ENCODE peak calls at places on chromosomes 11 and 22, in eight cellular contexts. R is naive thymus-derived CD4-positive, alpha-beta T cell; L is type B pancreatic cell; J is posterior vena cava; I is mucosa of gallbladder; Q is activated CD8-positive, alpha-beta memory T cell treated with anti-CD3 and anti-CD28 coated beads for 48 hours; K is HAP-1; F is NCI-H774. E is an unnamed sample.

GRCh38 chr22:31343235-31344191 is 2.6 kb downstream of the PATZ1 start:
- DNase-seq in R (peak), L (peak), J (no peak), I (peak), Q (peak), K (peak), F (peak), E (peak)

GRCh38 chr11:1231396-1232327 is 8.8 kb downstream of the MUC5B start:
- DNase-seq in R (no peak), L (no peak), J (peak), I (no peak), Q (no peak), K (no peak), F (no peak), E (no peak)

GRCh38 chr11:2294340-2295290 is 7.1 kb downstream of the C11orf21 start:
- DNase-seq in R (no peak), L (peak), J (peak), I (peak), Q (no peak), K (no peak), F (no peak), E (no peak)

GRCh38 chr11:121606354-121606753 is 153.6 kb upstream of the SORL1-AS1 start:
- DNase-seq in R (no peak), L (no peak), J (no peak), I (no peak), Q (no peak), K (no peak), F (no peak), E (no peak)

GRCh38 chr11:64447717-64448598 is 89.0 kb downstream of the RPS6KA4 start:
- DNase-seq in R (no peak), L (no peak), J (peak), I (peak), Q (no peak), K (no peak), F (peak), E (peak)

GRCh38 chr11:121881806-121882205 is 234.2 kb downstream of the BLID start:
- DNase-seq in R (no peak), L (no peak), J (no peak), I (no peak), Q (no peak), K (no peak), F (no peak), E (no peak)

GRCh38 chr11:102879801-102880200 is 5.0 kb upstream of the MMP12 start:
- DNase-seq in R (no peak), L (no peak), J (no peak), I (no peak), Q (no peak), K (no peak), F (no peak), E (no peak)

GRCh38 chr11:109677240-109677639 is 255.2 kb downstream of the C11orf87 start:
- DNase-seq in R (no peak), L (no peak), J (no peak), I (no peak), Q (no peak), K (no peak), F (no peak), E (no peak)

GRCh38 chr11:133202816-133203215 is 329.5 kb downstream of the OPCML start:
- DNase-seq in R (no peak), L (no peak), J (no peak), I (no peak), Q (no peak), K (no peak), F (no peak), E (no peak)

GRCh38 chr11:10076458-10077141 is 217.4 kb downstream of the SBF2 start:
- DNase-seq in R (no peak), L (no peak), J (peak), I (peak), Q (peak), K (peak), F (no peak), E (no peak)

GRCh38 chr11:27227744-27228143 is 135.3 kb downstream of the CCDC34 start:
- DNase-seq in R (no peak), L (no peak), J (no peak), I (no peak), Q (no peak), K (no peak), F (no peak), E (no peak)

GRCh38 chr11:34449013-34449412 is 10.3 kb downstream of the CAT start:
- DNase-seq in R (no peak), L (no peak), J (no peak), I (no peak), Q (no peak), K (no peak), F (no peak), E (no peak)

GRCh38 chr11:89293966-89294679 is 116.4 kb downstream of the TYR start:
- DNase-seq in R (no peak), L (no peak), J (no peak), I (no peak), Q (no peak), K (no peak), F (no peak), E (no peak)

GRCh38 chr11:83827520-83827919 is 541.4 kb upstream of the CCDC90B start:
- DNase-seq in R (no peak), L (no peak), J (no peak), I (no peak), Q (no peak), K (no peak), F (no peak), E (no peak)

GRCh38 chr22:46830001-46830715 is 67.7 kb downstream of the TBC1D22A start:
- DNase-seq in R (no peak), L (peak), J (peak), I (peak), Q (no peak), K (no peak), F (no peak), E (no peak)

GRCh38 chr11:7577883-7578242 is 64.1 kb downstream of the PPFIBP2 start:
- DNase-seq in R (peak), L (no peak), J (no peak), I (no peak), Q (no peak), K (no peak), F (no peak), E (no peak)

GRCh38 chr22:49417326-49417725 is 410.3 kb downstream of the BRD1 start:
- DNase-seq in R (no peak), L (no peak), J (no peak), I (no peak), Q (no peak), K (no peak), F (no peak), E (no peak)

GRCh38 chr11:4118107-4118506 is 23.5 kb downstream of the RRM1 start:
- DNase-seq in R (no peak), L (no peak), J (no peak), I (no peak), Q (no peak), K (no peak), F (no peak), E (no peak)

GRCh38 chr11:126163074-126163700 is 48.3 kb downstream of the RPUSD4 start:
- DNase-seq in R (no peak), L (no peak), J (no peak), I (no peak), Q (no peak), K (no peak), F (no peak), E (no peak)

E was measured in LNCaP clone FGC.